ENCODE peak calls at places on chromosomes 5 and 9, in five cellular contexts. L, M, Z, R and F are unnamed samples.

GRCh38 chr5:68482199-68482598 is 266.6 kb downstream of the PIK3R1 start:
- DNase-seq in L (no peak), M (no peak), Z (no peak), R (no peak), F (no peak)

GRCh38 chr5:80282054-80282453 is 26.2 kb upstream of the SERINC5 start:
- DNase-seq in L (no peak), M (no peak), Z (no peak), R (no peak), F (no peak)

GRCh38 chr9:33170464-33171156 is 3.5 kb upstream of the B4GALT1 start:
- DNase-seq in L (no peak), M (peak; percentile 89), Z (no peak), R (peak; percentile 52), F (no peak)

GRCh38 chr9:86706391-86706790 is 240.9 kb downstream of the GAS1 start:
- DNase-seq in L (no peak), M (no peak), Z (no peak), R (no peak), F (no peak)

GRCh38 chr5:88480766-88481499 is 212.3 kb upstream of the TMEM161B start:
- DNase-seq in L (no peak), M (no peak), Z (no peak), R (no peak), F (no peak)

GRCh38 chr5:67960939-67961338 is 254.6 kb upstream of the PIK3R1 start:
- DNase-seq in L (no peak), M (no peak), Z (no peak), R (no peak), F (no peak)

GRCh38 chr5:54080833-54081232 is 229.5 kb downstream of the ARL15 start:
- DNase-seq in L (no peak), M (no peak), Z (no peak), R (no peak), F (no peak)

GRCh38 chr5:102481044-102481715 is 17.6 kb downstream of the SLCO6A1 start:
- DNase-seq in L (no peak), M (peak; percentile 75), Z (no peak), R (no peak), F (no peak)

GRCh38 chr5:96507128-96507527 is 74.1 kb upstream of the PCSK1 start:
- DNase-seq in L (no peak), M (no peak), Z (no peak), R (no peak), F (no peak)

GRCh38 chr9:34544035-34544434 is 21.2 kb upstream of the ENHO start:
- DNase-seq in L (no peak), M (no peak), Z (no peak), R (no peak), F (no peak)

GRCh38 chr5:84191296-84191695 is 193.4 kb downstream of the EDIL3 start:
- DNase-seq in L (no peak), M (peak; percentile 89), Z (no peak), R (no peak), F (no peak)

GRCh38 chr5:169142264-169142970 is 158.5 kb downstream of the SLIT3 start:
- DNase-seq in L (no peak), M (no peak), Z (no peak), R (peak; percentile 53), F (peak; percentile 41)

GRCh38 chr5:137743031-137743640 is 7.2 kb upstream of the KLHL3 start:
- DNase-seq in L (no peak), M (peak; percentile 71), Z (peak; percentile 48), R (peak; percentile 43), F (no peak)

GRCh38 chr9:88523056-88523455 is 11.9 kb upstream of the NXNL2 start:
- DNase-seq in L (no peak), M (no peak), Z (no peak), R (no peak), F (no peak)

GRCh38 chr5:84724683-84725082 is 340.0 kb upstream of the EDIL3 start:
- DNase-seq in L (no peak), M (no peak), Z (no peak), R (no peak), F (no peak)

GRCh38 chr9:75087824-75088645 is at the start of the genes NMRK1 and OSTF1:
- DNase-seq in L (no peak), M (peak; percentile 95), Z (peak; percentile 92), R (peak; percentile 94), F (peak; percentile 75)

GRCh38 chr5:1180841-1181271 is 20.5 kb upstream of the SLC6A19 start:
- DNase-seq in L (no peak), M (no peak), Z (no peak), R (no peak), F (no peak)

GRCh38 chr5:150618588-150619281 is 21.7 kb upstream of the SYNPO start:
- DNase-seq in L (no peak), M (no peak), Z (no peak), R (no peak), F (no peak)

GRCh38 chr5:141349917-141350619 is at the start of gene PCDHGB1:
- DNase-seq in L (no peak), M (peak; percentile 50), Z (peak; percentile 80), R (no peak), F (no peak)

GRCh38 chr9:36855443-36856315 is 178.4 kb downstream of the PAX5 start:
- DNase-seq in L (no peak), M (no peak), Z (peak; percentile 92), R (no peak), F (no peak)

GRCh38 chr5:115264786-115265185 is 2.1 kb upstream of the PGGT1B start:
- DNase-seq in L (no peak), M (no peak), Z (no peak), R (no peak), F (no peak)

GRCh38 chr5:132380047-132380446 is 10.5 kb downstream of the SLC22A5 start:
- DNase-seq in L (no peak), M (no peak), Z (no peak), R (no peak), F (no peak)

GRCh38 chr9:131529597-131530545 is 1.2 kb downstream of the UCK1 start:
- DNase-seq in L (no peak), M (no peak), Z (no peak), R (no peak), F (no peak)

GRCh38 chr9:109301012-109301411 is 19.8 kb downstream of the EPB41L4B start:
- DNase-seq in L (no peak), M (no peak), Z (no peak), R (no peak), F (no peak)

GRCh38 chr5:133696782-133697507 is 84.6 kb upstream of the FSTL4 start:
- DNase-seq in L (no peak), M (no peak), Z (no peak), R (no peak), F (no peak)

GRCh38 chr9:107635803-107636174 is 146.2 kb upstream of the KLF4 start:
- DNase-seq in L (no peak), M (no peak), Z (no peak), R (no peak), F (no peak)

GRCh38 chr9:136561779-136562178 is 15.9 kb upstream of the NOTCH1 start:
- DNase-seq in L (no peak), M (no peak), Z (no peak), R (no peak), F (no peak)

GRCh38 chr5:58933891-58934628 is 351.2 kb downstream of the RAB3C start:
- DNase-seq in L (no peak), M (no peak), Z (no peak), R (no peak), F (no peak)

GRCh38 chr9:34123682-34124081 is 2.8 kb downstream of the DCAF12 start:
- DNase-seq in L (no peak), M (no peak), Z (no peak), R (peak; percentile 51), F (no peak)

GRCh38 chr9:81650836-81651545 is 38.4 kb downstream of the TLE1 start:
- DNase-seq in L (no peak), M (no peak), Z (no peak), R (no peak), F (no peak)

GRCh38 chr9:98565152-98566135 is 143.3 kb downstream of the GABBR2 start:
- DNase-seq in L (no peak), M (no peak), Z (no peak), R (no peak), F (no peak)

GRCh38 chr5:166486348-166486747 is 1805.1 kb upstream of the WWC1 start:
- DNase-seq in L (no peak), M (no peak), Z (no peak), R (no peak), F (no peak)

GRCh38 chr5:137282216-137282615 is 216.9 kb downstream of the SPOCK1 start:
- DNase-seq in L (no peak), M (no peak), Z (peak; percentile 57), R (no peak), F (no peak)

GRCh38 chr5:67350185-67350584 is 153.6 kb upstream of the CD180 start:
- DNase-seq in L (no peak), M (peak; percentile 67), Z (no peak), R (no peak), F (no peak)

GRCh38 chr9:77802512-77803293 is 154.6 kb upstream of the GNA14 start:
- DNase-seq in L (no peak), M (peak; percentile 72), Z (no peak), R (no peak), F (no peak)

GRCh38 chr9:69207503-69207902 is 33.4 kb downstream of the TJP2 start:
- DNase-seq in L (no peak), M (no peak), Z (no peak), R (no peak), F (no peak)

GRCh38 chr9:123749580-123750202 is 180.2 kb downstream of the DENND1A start:
- DNase-seq in L (no peak), M (no peak), Z (no peak), R (no peak), F (no peak)

GRCh38 chr5:151047814-151048425 is 27.5 kb downstream of the GPX3 start:
- DNase-seq in L (no peak), M (peak; percentile 23), Z (no peak), R (no peak), F (no peak)